ENCODE peak calls at places on chromosome 14, in five cellular contexts. T is NCI-H524 treated with DMSO at 0.1 percent for 48 hours, L is ecto neural progenitor cell, M is activated T-helper 1 cell treated with Interleukin-2 at 50 U/mL for 16 hours, F is head of caudate nucleus. N is an unnamed sample.

GRCh38 chr14:69314327-69314726 is 54.4 kb downstream of the GALNT16 start:
- DNase-seq in T (no peak), L (no peak), M (no peak), F (no peak), N (no peak)

GRCh38 chr14:22836301-22837058 is at the start of gene MMP14:
- DNase-seq in T (no peak), L (no peak), M (no peak), F (no peak), N (peak)

GRCh38 chr14:101355284-101355683 is 206.0 kb upstream of the DIO3 start:
- DNase-seq in T (no peak), L (no peak), M (no peak), F (no peak), N (no peak)

GRCh38 chr14:89330236-89331002 is 86.6 kb downstream of the FOXN3 start:
- DNase-seq in T (no peak), L (no peak), M (no peak), F (no peak), N (peak)

GRCh38 chr14:36524874-36525745 is 5.1 kb upstream of the NKX2-1 start:
- DNase-seq in T (no peak), L (peak), M (no peak), F (peak), N (no peak)

GRCh38 chr14:23071975-23072539 is 14.7 kb upstream of the CDH24 start:
- DNase-seq in T (no peak), L (peak), M (no peak), F (no peak), N (no peak)

GRCh38 chr14:20802341-20803084 is at the start of gene RNASE1:
- DNase-seq in T (no peak), L (no peak), M (no peak), F (peak), N (no peak)

GRCh38 chr14:94174622-94175402 is 690 bp downstream of the PPP4R4 start:
- DNase-seq in T (no peak), L (peak), M (no peak), F (peak), N (no peak)

GRCh38 chr14:73824116-73824515 is 27.5 kb upstream of the PTGR2 start:
- DNase-seq in T (no peak), L (no peak), M (no peak), F (no peak), N (no peak)

GRCh38 chr14:57066463-57066862 is 202.2 kb downstream of the EXOC5 start:
- DNase-seq in T (no peak), L (no peak), M (no peak), F (no peak), N (no peak)

GRCh38 chr14:77071938-77072388 is 26.1 kb upstream of the CIPC start:
- DNase-seq in T (no peak), L (no peak), M (no peak), F (no peak), N (no peak)

GRCh38 chr14:90959344-90959743 is 101.1 kb downstream of the RPS6KA5 start:
- DNase-seq in T (no peak), L (no peak), M (no peak), F (no peak), N (no peak)

GRCh38 chr14:69582207-69582606 is 7.5 kb upstream of the CCDC177 start:
- DNase-seq in T (no peak), L (no peak), M (no peak), F (no peak), N (no peak)

GRCh38 chr14:35814371-35815005 is 5.4 kb upstream of the RALGAPA1 start:
- DNase-seq in T (no peak), L (peak), M (peak), F (peak), N (no peak)

GRCh38 chr14:59490756-59491155 is 6.4 kb downstream of the JKAMP start:
- DNase-seq in T (no peak), L (no peak), M (no peak), F (no peak), N (no peak)

GRCh38 chr14:24366664-24367505 is 1.1 kb upstream of the NFATC4 start:
- DNase-seq in T (peak), L (peak), M (no peak), F (peak), N (peak)

GRCh38 chr14:73502017-73502619 is 11.4 kb downstream of the RIOX1 start:
- DNase-seq in T (no peak), L (no peak), M (no peak), F (no peak), N (no peak)

GRCh38 chr14:101809671-101810514 is 48.4 kb downstream of the PPP2R5C start:
- DNase-seq in T (peak), L (peak), M (peak), F (peak), N (peak)

GRCh38 chr14:61420326-61420725 is 98.9 kb downstream of the PRKCH start:
- DNase-seq in T (no peak), L (no peak), M (peak), F (no peak), N (no peak)

GRCh38 chr14:58663494-58664111 is 25.8 kb downstream of the DACT1 start:
- DNase-seq in T (peak), L (no peak), M (no peak), F (no peak), N (no peak)

GRCh38 chr14:85483652-85484051 is 46.3 kb upstream of the FLRT2 start:
- DNase-seq in T (no peak), L (no peak), M (no peak), F (no peak), N (no peak)

GRCh38 chr14:101505216-101505970 is 55.9 kb upstream of the DIO3 start:
- DNase-seq in T (no peak), L (peak), M (no peak), F (no peak), N (no peak)

GRCh38 chr14:105049753-105050550 is 15.3 kb downstream of the GPR132 start:
- DNase-seq in T (no peak), L (no peak), M (no peak), F (no peak), N (no peak)

GRCh38 chr14:69666698-69667211 is 55.4 kb downstream of the SUSD6 start:
- DNase-seq in T (no peak), L (no peak), M (no peak), F (no peak), N (no peak)

GRCh38 chr14:41607119-41607785 is 576 bp downstream of the LRFN5 start:
- DNase-seq in T (peak), L (no peak), M (no peak), F (peak), N (no peak)

GRCh38 chr14:55427439-55427838 is 13.0 kb downstream of the TBPL2 start:
- DNase-seq in T (no peak), L (no peak), M (no peak), F (no peak), N (no peak)

GRCh38 chr14:21382886-21383847 is 652 bp downstream of the SUPT16H start:
- DNase-seq in T (peak), L (no peak), M (peak), F (peak), N (peak)

GRCh38 chr14:76500011-76500410 is 124.1 kb downstream of the ESRRB start:
- DNase-seq in T (no peak), L (no peak), M (no peak), F (no peak), N (no peak)

GRCh38 chr14:67359775-67360468 is at the start of the genes ATP6V1D and EIF2S1:
- DNase-seq in T (peak), L (peak), M (peak), F (peak), N (peak)